ENCODE peak calls at places on chromosomes 7 and 10, in four cellular contexts. One of them, this sample, is unnamed.

GRCh38 chr7:158351051-158351450 is 236.6 kb downstream of the PTPRN2 start:
- DNase-seq in cardiac muscle cell: no peak
- DNase-seq in NCI-H1417 treated with DMSO at 0.1 percent for 48 hours: no peak
- DNase-seq in A549: no peak
- DNase-seq in this sample: no peak

GRCh38 chr10:77165445-77166316 is 471.9 kb downstream of the KCNMA1 start:
- DNase-seq in cardiac muscle cell: peak; percentile 72
- DNase-seq in NCI-H1417 treated with DMSO at 0.1 percent for 48 hours: peak; percentile 7
- DNase-seq in A549: peak; percentile 68
- DNase-seq in this sample: peak; percentile 74

GRCh38 chr7:12635830-12636229 is 51.6 kb upstream of the ARL4A start:
- DNase-seq in cardiac muscle cell: no peak
- DNase-seq in NCI-H1417 treated with DMSO at 0.1 percent for 48 hours: no peak
- DNase-seq in A549: no peak
- DNase-seq in this sample: no peak

GRCh38 chr10:71737356-71738172 is 18.0 kb upstream of the C10orf105 start:
- DNase-seq in cardiac muscle cell: no peak
- DNase-seq in NCI-H1417 treated with DMSO at 0.1 percent for 48 hours: no peak
- DNase-seq in A549: no peak
- DNase-seq in this sample: no peak

GRCh38 chr7:36591643-36592042 is 132.7 kb downstream of the AOAH start:
- DNase-seq in cardiac muscle cell: no peak
- DNase-seq in NCI-H1417 treated with DMSO at 0.1 percent for 48 hours: no peak
- DNase-seq in A549: no peak
- DNase-seq in this sample: no peak

GRCh38 chr10:47457826-47458225 is 26.1 kb downstream of the ANXA8 start:
- DNase-seq in cardiac muscle cell: no peak
- DNase-seq in NCI-H1417 treated with DMSO at 0.1 percent for 48 hours: no peak
- DNase-seq in A549: no peak
- DNase-seq in this sample: no peak

GRCh38 chr7:36088966-36089365 is 64.1 kb upstream of the EEPD1 start:
- DNase-seq in cardiac muscle cell: no peak
- DNase-seq in NCI-H1417 treated with DMSO at 0.1 percent for 48 hours: no peak
- DNase-seq in A549: no peak
- DNase-seq in this sample: no peak

GRCh38 chr10:124744688-124745055 is 494 bp upstream of the FAM53B start:
- DNase-seq in cardiac muscle cell: peak; percentile 76
- DNase-seq in NCI-H1417 treated with DMSO at 0.1 percent for 48 hours: no peak
- DNase-seq in A549: peak; percentile 73
- DNase-seq in this sample: peak; percentile 78

GRCh38 chr10:86667421-86668181 is 710 bp upstream of the LDB3 start:
- DNase-seq in cardiac muscle cell: no peak
- DNase-seq in NCI-H1417 treated with DMSO at 0.1 percent for 48 hours: no peak
- DNase-seq in A549: no peak
- DNase-seq in this sample: no peak

GRCh38 chr7:88401009-88401623 is 94.4 kb upstream of the STEAP4 start:
- DNase-seq in cardiac muscle cell: no peak
- DNase-seq in NCI-H1417 treated with DMSO at 0.1 percent for 48 hours: peak; percentile 30
- DNase-seq in A549: peak; percentile 22
- DNase-seq in this sample: peak; percentile 27

GRCh38 chr10:79144341-79145173 is 75.8 kb downstream of the ZMIZ1 start:
- DNase-seq in cardiac muscle cell: no peak
- DNase-seq in NCI-H1417 treated with DMSO at 0.1 percent for 48 hours: no peak
- DNase-seq in A549: no peak
- DNase-seq in this sample: no peak

GRCh38 chr10:103765168-103765567 is 90.2 kb downstream of the SH3PXD2A start:
- DNase-seq in cardiac muscle cell: no peak
- DNase-seq in NCI-H1417 treated with DMSO at 0.1 percent for 48 hours: no peak
- DNase-seq in A549: no peak
- DNase-seq in this sample: peak; percentile 46

GRCh38 chr7:42945821-42946615 is 13.8 kb downstream of the MRPL32 start:
- DNase-seq in cardiac muscle cell: no peak
- DNase-seq in NCI-H1417 treated with DMSO at 0.1 percent for 48 hours: no peak
- DNase-seq in A549: no peak
- DNase-seq in this sample: no peak

GRCh38 chr10:112446055-112446854 is 459 bp downstream of the ZDHHC6 start:
- DNase-seq in cardiac muscle cell: peak; percentile 16
- DNase-seq in NCI-H1417 treated with DMSO at 0.1 percent for 48 hours: no peak
- DNase-seq in A549: no peak
- DNase-seq in this sample: no peak

GRCh38 chr7:18894155-18894554 is 223.3 kb downstream of the TWIST1 start:
- DNase-seq in cardiac muscle cell: no peak
- DNase-seq in NCI-H1417 treated with DMSO at 0.1 percent for 48 hours: no peak
- DNase-seq in A549: no peak
- DNase-seq in this sample: no peak

GRCh38 chr7:104275900-104276299 is 52.5 kb upstream of the LHFPL3 start:
- DNase-seq in cardiac muscle cell: no peak
- DNase-seq in NCI-H1417 treated with DMSO at 0.1 percent for 48 hours: no peak
- DNase-seq in A549: no peak
- DNase-seq in this sample: no peak

This sample was measured in lung microvascular endothelial cell.